ENCODE peak calls at places on chromosomes 11 and 22, in five cellular contexts. I is GM12878, L is nephron progenitor cell, F is BE2C, U is left lung. R is an unnamed sample.
A peak's percentile ranks its signal among the peaks of the same experiment; 100 is the strongest.

GRCh38 chr11:47376543-47377371 is 1.6 kb downstream of the SPI1 start:
- DNase-seq in U (peak; percentile 84), F (no peak), I (no peak), L (no peak), R (no peak)

GRCh38 chr22:21940521-21940920 is 12.1 kb downstream of the PPM1F start:
- DNase-seq in L (no peak), F (no peak), U (no peak), I (no peak), R (no peak)

GRCh38 chr11:121393855-121394254 is 58.3 kb upstream of the SORL1 start:
- DNase-seq in U (no peak), L (no peak), I (no peak), F (no peak), R (no peak)

GRCh38 chr11:19380375-19380774 is 139.6 kb upstream of the E2F8 start:
- DNase-seq in I (no peak), L (no peak), F (no peak), U (no peak), R (peak; percentile 85)

GRCh38 chr22:24482586-24482985 is 12.5 kb upstream of the UPB1 start:
- DNase-seq in I (no peak), U (no peak), F (no peak), L (no peak), R (peak; percentile 91)

GRCh38 chr11:101912823-101913284 is 2.0 kb upstream of the CEP126 start:
- DNase-seq in U (no peak), F (no peak), L (no peak), I (no peak), R (no peak)

GRCh38 chr11:15613231-15613630 is 498.5 kb downstream of the INSC start:
- DNase-seq in L (no peak), I (no peak), U (no peak), F (no peak), R (no peak)

GRCh38 chr22:19775496-19776325 is 15.1 kb downstream of the TBX1 start:
- DNase-seq in L (no peak), U (no peak), F (peak; percentile 7), I (no peak), R (no peak)

GRCh38 chr22:49976439-49977175 is 16.0 kb downstream of the PIM3 start:
- DNase-seq in U (no peak), L (no peak), I (peak; percentile 67), F (no peak), R (no peak)

GRCh38 chr22:30883586-30884145 is 84.9 kb downstream of the MORC2 start:
- DNase-seq in L (no peak), F (no peak), U (no peak), I (no peak), R (no peak)

GRCh38 chr22:20014526-20015186 is 2.0 kb downstream of the ARVCF start:
- DNase-seq in F (peak; percentile 30), L (no peak), I (no peak), U (no peak), R (no peak)

GRCh38 chr11:2268911-2269600 is 1.3 kb downstream of the ASCL2 start:
- DNase-seq in U (peak; percentile 80), F (no peak), I (no peak), L (peak; percentile 55), R (no peak)

GRCh38 chr11:61472868-61473267 is 35.7 kb upstream of the LRRC10B start:
- DNase-seq in L (no peak), I (no peak), F (no peak), U (no peak), R (peak; percentile 80)

GRCh38 chr11:129316781-129317180 is 58.9 kb upstream of the BARX2 start:
- DNase-seq in L (no peak), U (no peak), F (no peak), I (no peak), R (no peak)

GRCh38 chr11:46249103-46249942 is 28.1 kb upstream of the CREB3L1 start:
- DNase-seq in U (no peak), L (no peak), I (no peak), F (no peak), R (no peak)

GRCh38 chr11:13772223-13773046 is 104.0 kb downstream of the FAR1 start:
- DNase-seq in F (no peak), U (no peak), L (peak; percentile 27), I (peak; percentile 11), R (peak; percentile 56)

GRCh38 chr11:3341298-3341697 is 37.6 kb downstream of the ZNF195 start:
- DNase-seq in U (no peak), I (no peak), L (peak; percentile 68), F (peak; percentile 65), R (peak; percentile 8)

GRCh38 chr11:10303558-10304363 is 1.1 kb upstream of the ADM start:
- DNase-seq in U (peak; percentile 56), I (no peak), L (peak; percentile 22), F (no peak), R (peak; percentile 86)

GRCh38 chr11:74025467-74026166 is 16.7 kb upstream of the UCP3 start:
- DNase-seq in L (no peak), I (no peak), F (no peak), U (no peak), R (peak; percentile 33)

GRCh38 chr11:71467164-71467563 is 14.2 kb downstream of the NADSYN1 start:
- DNase-seq in L (no peak), U (no peak), I (no peak), F (no peak), R (no peak)

GRCh38 chr22:44179989-44180705 is 578 bp upstream of the PARVG start:
- DNase-seq in I (no peak), F (no peak), U (no peak), L (no peak), R (no peak)
- TF ChIP-seq CTCF in I (no peak), F (no peak), U (no peak), L (no peak), R (no peak)

GRCh38 chr11:113166280-113166679 is 148.1 kb upstream of the TTC12 start:
- DNase-seq in U (no peak), L (no peak), I (no peak), F (no peak), R (no peak)

GRCh38 chr11:113161671-113162589 is 152.5 kb upstream of the TTC12 start:
- DNase-seq in U (no peak), I (no peak), L (no peak), F (no peak), R (no peak)

GRCh38 chr11:113160652-113161051 is 153.7 kb upstream of the TTC12 start:
- DNase-seq in U (no peak), F (no peak), I (no peak), L (no peak), R (no peak)

GRCh38 chr11:113162590-113162961 is 151.8 kb upstream of the TTC12 start:
- DNase-seq in I (no peak), U (no peak), L (no peak), F (peak; percentile 41), R (no peak)

GRCh38 chr11:113163291-113164030 is 150.9 kb upstream of the TTC12 start:
- DNase-seq in I (no peak), U (no peak), F (no peak), L (no peak), R (peak; percentile 47)
- TF ChIP-seq CTCF in I (no peak), U (no peak), F (peak; percentile 23), L (no peak), R (peak; percentile 37)

DNA sequence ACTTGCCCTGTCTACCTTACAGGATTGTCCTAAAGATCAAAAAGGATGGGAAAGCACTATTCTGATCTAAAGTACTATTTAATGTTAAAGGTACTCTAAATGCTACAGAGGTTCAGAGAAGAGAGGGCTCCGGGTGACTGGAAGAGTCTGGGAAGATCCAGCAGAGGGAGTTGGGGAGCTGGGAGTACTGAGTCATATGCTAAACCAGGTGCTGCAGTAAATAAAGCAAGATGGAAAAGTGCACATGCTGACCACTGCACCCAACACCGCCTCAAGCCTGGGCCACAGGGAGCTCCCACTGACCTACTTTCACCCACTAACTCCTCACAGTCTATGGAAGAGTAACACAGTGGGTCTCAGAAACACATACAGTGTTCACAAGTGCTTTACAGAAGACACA is 49.3 kb downstream of the WT1 start:
- DNase-seq in F (peak; percentile 54), I (no peak), U (no peak), L (no peak), R (peak; percentile 40)
- TF ChIP-seq CTCF in F (peak; percentile 67), I (no peak), U (no peak), L (no peak), R (peak; percentile 74)

GRCh38 chr11:133015457-133015856 is 516.8 kb downstream of the OPCML start:
- DNase-seq in F (no peak), U (no peak), L (no peak), I (no peak), R (no peak)

GRCh38 chr11:133007020-133007584 is 525.2 kb downstream of the OPCML start:
- DNase-seq in F (no peak), I (no peak), L (no peak), U (no peak), R (no peak)

GRCh38 chr11:133011604-133012003 is 520.7 kb downstream of the OPCML start:
- DNase-seq in L (no peak), U (no peak), I (no peak), F (no peak), R (no peak)

DNA sequence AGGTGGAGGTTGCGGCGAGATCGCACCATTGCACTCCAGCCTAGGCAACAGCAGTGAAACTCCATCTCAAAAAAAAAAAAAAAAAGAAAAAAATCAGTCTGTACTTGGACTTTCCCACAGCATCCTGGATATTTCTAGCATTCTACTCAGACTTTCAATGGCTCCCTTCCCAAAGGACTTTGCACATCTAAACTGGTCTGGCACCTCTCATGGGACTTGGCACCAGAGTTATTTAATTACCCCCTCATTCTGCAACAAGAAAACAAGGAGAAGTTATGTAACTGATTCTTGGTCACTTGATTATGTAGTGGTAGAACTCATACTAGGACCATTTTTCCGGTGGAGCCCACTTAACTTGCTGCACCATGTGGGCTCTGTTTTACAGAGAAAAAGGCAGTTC is 519.5 kb downstream of the OPCML start:
- DNase-seq in L (no peak), F (no peak), U (no peak), I (no peak), R (no peak)
- TF ChIP-seq CTCF in L (no peak), F (no peak), U (no peak), I (no peak), R (no peak)